ENCODE peak calls at places on chromosome 14, in six cellular contexts. M, C, Q, A, L and U are unnamed samples.
A peak's percentile ranks its signal among the peaks of the same experiment; 100 is the strongest.

GRCh38 chr14:80850197-80850814 is 91.2 kb downstream of the CEP128 start:
- DNase-seq in M (no peak), C (no peak), Q (peak; percentile 7), A (no peak), L (no peak), U (no peak)

GRCh38 chr14:49692895-49693737 is at the start of gene KLHDC1:
- DNase-seq in M (peak; percentile 56), C (peak; percentile 95), Q (peak; percentile 78), A (peak; percentile 71), L (peak; percentile 65), U (peak; percentile 79)

GRCh38 chr14:66444271-66444987 is 41.7 kb upstream of the CCDC196 start:
- DNase-seq in M (no peak), C (no peak), Q (no peak), A (no peak), L (no peak), U (no peak)

GRCh38 chr14:49857427-49858003 is 4.9 kb upstream of the NEMF start:
- DNase-seq in M (no peak), C (no peak), Q (no peak), A (no peak), L (no peak), U (no peak)

GRCh38 chr14:33184587-33184986 is 245.9 kb downstream of the NPAS3 start:
- DNase-seq in M (no peak), C (no peak), Q (no peak), A (no peak), L (peak; percentile 22), U (no peak)

GRCh38 chr14:91796622-91797347 is 64.9 kb upstream of the CATSPERB start:
- DNase-seq in M (no peak), C (no peak), Q (no peak), A (no peak), L (no peak), U (no peak)

GRCh38 chr14:32255855-32256254 is 52.8 kb upstream of the RNU6-8 start:
- DNase-seq in M (no peak), C (no peak), Q (no peak), A (no peak), L (no peak), U (no peak)

GRCh38 chr14:89542768-89543419 is 125.9 kb upstream of the FOXN3 start:
- DNase-seq in M (no peak), C (no peak), Q (no peak), A (no peak), L (no peak), U (no peak)

GRCh38 chr14:92759679-92760523 is 11.5 kb upstream of the LGMN start:
- DNase-seq in M (no peak), C (no peak), Q (no peak), A (no peak), L (no peak), U (peak; percentile 74)

GRCh38 chr14:32121948-32122347 is 44.8 kb downstream of the ARHGAP5 start:
- DNase-seq in M (no peak), C (no peak), Q (no peak), A (no peak), L (no peak), U (no peak)

GRCh38 chr14:69044965-69045555 is 66.0 kb upstream of the ACTN1 start:
- DNase-seq in M (no peak), C (no peak), Q (no peak), A (no peak), L (no peak), U (no peak)

GRCh38 chr14:96581902-96582640 is 79.9 kb downstream of the PAPOLA start:
- DNase-seq in M (no peak), C (no peak), Q (no peak), A (no peak), L (no peak), U (no peak)

GRCh38 chr14:104700224-104700623 is 10.8 kb downstream of the INF2 start:
- DNase-seq in M (no peak), C (no peak), Q (no peak), A (no peak), L (no peak), U (no peak)

GRCh38 chr14:60647081-60647836 is 2.0 kb downstream of the SIX1 start:
- DNase-seq in M (no peak), C (no peak), Q (no peak), A (no peak), L (peak; percentile 56), U (no peak)

GRCh38 chr14:100784523-100785337 is 41.2 kb upstream of the MEG3 start:
- DNase-seq in M (no peak), C (peak; percentile 24), Q (no peak), A (no peak), L (no peak), U (no peak)

GRCh38 chr14:50363734-50364113 is 33.0 kb downstream of the CDKL1 start:
- DNase-seq in M (no peak), C (no peak), Q (peak; percentile 69), A (no peak), L (no peak), U (peak; percentile 65)

GRCh38 chr14:101557811-101558738 is 3.2 kb upstream of the DIO3 start:
- DNase-seq in M (no peak), C (peak; percentile 77), Q (no peak), A (no peak), L (no peak), U (no peak)

GRCh38 chr14:101463566-101464171 is 97.6 kb upstream of the DIO3 start:
- DNase-seq in M (no peak), C (no peak), Q (no peak), A (no peak), L (no peak), U (no peak)

GRCh38 chr14:99724196-99724891 is 40.2 kb downstream of the CYP46A1 start:
- DNase-seq in M (no peak), C (no peak), Q (no peak), A (no peak), L (no peak), U (no peak)

GRCh38 chr14:102020058-102020971 is 55.9 kb downstream of the DYNC1H1 start:
- DNase-seq in M (no peak), C (no peak), Q (no peak), A (no peak), L (peak; percentile 34), U (peak; percentile 88)

GRCh38 chr14:51513281-51513680 is 138.4 kb upstream of the FRMD6 start:
- DNase-seq in M (no peak), C (no peak), Q (no peak), A (no peak), L (no peak), U (no peak)

GRCh38 chr14:68669644-68670343 is 123.1 kb downstream of the ZFP36L1 start:
- DNase-seq in M (no peak), C (peak; percentile 64), Q (no peak), A (no peak), L (no peak), U (no peak)

GRCh38 chr14:26404927-26405326 is 192.9 kb downstream of the NOVA1 start:
- DNase-seq in M (no peak), C (no peak), Q (no peak), A (no peak), L (no peak), U (no peak)

GRCh38 chr14:91207008-91207407 is 37.5 kb downstream of the GPR68 start:
- DNase-seq in M (no peak), C (no peak), Q (no peak), A (no peak), L (no peak), U (no peak)

GRCh38 chr14:105581551-105582341 is 55.4 kb downstream of the TMEM121 start:
- DNase-seq in M (peak; percentile 5), C (peak; percentile 56), Q (peak; percentile 68), A (no peak), L (no peak), U (no peak)

GRCh38 chr14:100679707-100680438 is 46.8 kb upstream of the DLK1 start:
- DNase-seq in M (no peak), C (peak; percentile 86), Q (no peak), A (no peak), L (peak; percentile 83), U (no peak)

GRCh38 chr14:39873793-39874192 is 441.6 kb upstream of the FBXO33 start:
- DNase-seq in M (no peak), C (no peak), Q (no peak), A (no peak), L (no peak), U (no peak)

GRCh38 chr14:101774814-101775213 is 13.3 kb downstream of the PPP2R5C start:
- DNase-seq in M (no peak), C (no peak), Q (no peak), A (no peak), L (no peak), U (no peak)

GRCh38 chr14:106879241-106879640 is 1352.9 kb downstream of the TMEM121 start:
- DNase-seq in M (no peak), C (no peak), Q (peak; percentile 67), A (no peak), L (no peak), U (peak; percentile 91)
- TF ChIP-seq CTCF in M (no peak), C (no peak), Q (peak; percentile 93), A (no peak), L (peak; percentile 39), U (peak; percentile 82)

GRCh38 chr14:58844544-58844943 is 206.8 kb downstream of the DACT1 start:
- DNase-seq in M (no peak), C (no peak), Q (no peak), A (no peak), L (no peak), U (no peak)
- TF ChIP-seq CTCF in M (no peak), C (no peak), Q (no peak), A (no peak), L (no peak), U (no peak)

GRCh38 chr14:56219666-56220413 is 101.6 kb downstream of the PELI2 start:
- DNase-seq in M (no peak), C (no peak), Q (no peak), A (no peak), L (no peak), U (no peak)

GRCh38 chr14:56221392-56222128 is 103.3 kb downstream of the PELI2 start:
- DNase-seq in M (no peak), C (no peak), Q (no peak), A (no peak), L (no peak), U (no peak)

GRCh38 chr14:56224691-56225681 is 106.8 kb downstream of the PELI2 start:
- DNase-seq in M (no peak), C (no peak), Q (no peak), A (no peak), L (no peak), U (no peak)

DNA sequence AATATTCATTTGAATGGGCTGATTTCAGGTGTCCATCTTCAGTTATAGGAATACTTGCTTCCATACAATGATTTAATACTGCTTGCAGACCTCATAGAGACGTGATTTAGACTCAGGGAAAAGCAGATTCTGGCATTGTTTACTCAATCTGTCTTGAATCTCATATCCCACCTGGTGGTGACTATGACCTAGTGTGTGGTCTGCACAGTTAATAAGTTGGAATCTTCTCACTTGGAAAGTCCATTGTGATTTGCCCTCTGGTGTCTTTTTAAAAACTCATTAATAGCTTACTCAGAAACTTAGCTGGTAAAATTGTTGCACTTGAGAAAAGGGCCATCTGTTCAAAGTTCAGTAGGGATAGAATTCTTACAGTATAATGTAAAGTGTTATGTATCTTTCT is 106.0 kb downstream of the PELI2 start:
- DNase-seq in M (no peak), C (no peak), Q (no peak), A (no peak), L (no peak), U (no peak)
- TF ChIP-seq CTCF in M (peak; percentile 29), C (no peak), Q (no peak), A (no peak), L (no peak), U (no peak)

GRCh38 chr14:106686533-106686932 is 1160.2 kb downstream of the TMEM121 start:
- DNase-seq in M (no peak), C (no peak), Q (no peak), A (no peak), L (no peak), U (no peak)

GRCh38 chr14:106679776-106680175 is 1153.4 kb downstream of the TMEM121 start:
- DNase-seq in M (no peak), C (no peak), Q (no peak), A (no peak), L (no peak), U (no peak)

GRCh38 chr14:106681161-106681955 is 1155.0 kb downstream of the TMEM121 start:
- DNase-seq in M (no peak), C (no peak), Q (no peak), A (no peak), L (no peak), U (peak; percentile 27)
- TF ChIP-seq CTCF in M (no peak), C (no peak), Q (no peak), A (no peak), L (no peak), U (peak; percentile 56)